ENCODE peak calls at places on chromosomes 6 and 20, in four cellular contexts. W, U, V and R are unnamed samples.

GRCh38 chr6:2718334-2719052 is 32.2 kb downstream of the MYLK4 start:
- DNase-seq in U (no peak), W (no peak), V (no peak), R (no peak)

GRCh38 chr20:25418779-25419178 is 11.3 kb downstream of the GINS1 start:
- DNase-seq in W (no peak), U (no peak), V (no peak), R (no peak)

GRCh38 chr6:81655696-81656095 is 96.8 kb downstream of the TENT5A start:
- DNase-seq in V (no peak), W (no peak), U (no peak), R (no peak)

GRCh38 chr20:62104791-62105345 is 17.4 kb upstream of the LSM14B start:
- DNase-seq in W (no peak), V (no peak), U (no peak), R (no peak)

GRCh38 chr6:102774326-102774725 is 1380.8 kb downstream of the GRIK2 start:
- DNase-seq in V (no peak), U (no peak), W (no peak), R (no peak)

GRCh38 chr6:84623956-84624680 is 140.3 kb downstream of the TBX18 start:
- DNase-seq in V (no peak), W (no peak), U (peak; percentile 26), R (peak; percentile 67)

GRCh38 chr20:51995551-51995951 is 193.2 kb upstream of the SALL4 start:
- DNase-seq in W (no peak), V (no peak), U (no peak), R (no peak)

GRCh38 chr20:47352332-47353223 is 3.9 kb downstream of the ZMYND8 start:
- DNase-seq in V (peak; percentile 55), W (no peak), U (no peak), R (no peak)

GRCh38 chr6:122749451-122750050 is 30.0 kb upstream of the FABP7 start:
- DNase-seq in V (no peak), W (no peak), U (no peak), R (no peak)

GRCh38 chr6:13709698-13710551 is 1.7 kb downstream of the RANBP9 start:
- DNase-seq in V (no peak), U (no peak), W (no peak), R (no peak)

GRCh38 chr6:89023591-89024441 is 56.7 kb upstream of the PNRC1 start:
- DNase-seq in V (no peak), W (no peak), U (no peak), R (peak; percentile 74)

GRCh38 chr6:168988801-168989200 is 264.8 kb downstream of the THBS2 start:
- DNase-seq in W (no peak), U (peak; percentile 58), V (no peak), R (no peak)

DNA sequence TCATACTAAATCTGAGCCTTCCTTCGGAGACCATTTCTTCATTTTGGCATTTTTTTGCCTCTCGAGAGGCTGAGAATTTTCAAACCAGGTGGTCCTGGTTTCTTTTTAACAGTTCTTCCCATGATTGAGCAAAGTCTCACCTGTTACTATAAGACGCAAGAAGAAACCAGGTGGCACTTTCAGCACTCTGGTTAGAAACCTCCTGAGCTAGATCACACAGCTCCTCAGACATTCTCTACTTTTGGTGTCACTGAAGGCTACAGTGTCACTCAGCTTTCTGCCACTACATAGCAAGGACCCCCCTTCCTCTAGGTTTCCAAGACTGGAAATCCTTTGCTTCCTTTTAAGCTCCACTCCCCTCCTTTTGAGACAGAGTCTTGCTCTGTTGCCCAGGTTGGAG is 7.3 kb downstream of the IFNGR1 start:
- DNase-seq in U (no peak), W (no peak), V (no peak), R (no peak)
- H3K4me1 ChIP-seq in U (peaks cover 31% of the 10 kb centered on the region), W (peaks cover 91% of the 10 kb centered on the region), V (peaks cover 17% of the 10 kb centered on the region), R (peaks cover 97% of the 10 kb centered on the region)

GRCh38 chr6:130518588-130518987 is 152.8 kb downstream of the TMEM200A start:
- DNase-seq in V (no peak), W (no peak), U (no peak), R (no peak)
- H3K4me1 ChIP-seq in V (no peaks in the 10 kb centered on the region), W (no peaks in the 10 kb centered on the region), U (no peaks in the 10 kb centered on the region), R (no peaks in the 10 kb centered on the region)

DNA sequence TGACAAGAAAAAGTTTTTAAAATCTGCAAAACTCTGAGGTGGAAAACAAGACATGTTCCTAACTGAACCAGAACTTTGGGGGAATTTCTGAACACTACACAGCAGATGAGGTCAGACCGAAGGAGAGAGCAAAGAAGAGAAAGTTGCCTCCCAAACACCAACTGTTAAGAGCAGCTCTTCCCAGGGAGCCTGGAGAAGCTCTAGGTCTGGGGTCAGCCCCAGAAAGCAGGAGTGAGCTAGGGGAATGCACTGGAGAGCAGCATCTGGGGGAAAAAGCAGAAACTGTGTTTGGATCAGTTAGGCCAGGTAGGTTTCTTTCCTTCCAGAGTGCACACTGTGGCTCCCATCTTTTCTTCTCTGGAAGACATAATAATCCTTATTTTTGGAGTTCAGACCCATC is 41.3 kb downstream of the FKBP5 start:
- DNase-seq in V (no peak), U (no peak), W (no peak), R (no peak)
- H3K4me1 ChIP-seq in V (peaks cover 2% of the 10 kb centered on the region), U (no peaks in the 10 kb centered on the region), W (peaks cover 52% of the 10 kb centered on the region), R (peaks cover 15% of the 10 kb centered on the region)

DNA sequence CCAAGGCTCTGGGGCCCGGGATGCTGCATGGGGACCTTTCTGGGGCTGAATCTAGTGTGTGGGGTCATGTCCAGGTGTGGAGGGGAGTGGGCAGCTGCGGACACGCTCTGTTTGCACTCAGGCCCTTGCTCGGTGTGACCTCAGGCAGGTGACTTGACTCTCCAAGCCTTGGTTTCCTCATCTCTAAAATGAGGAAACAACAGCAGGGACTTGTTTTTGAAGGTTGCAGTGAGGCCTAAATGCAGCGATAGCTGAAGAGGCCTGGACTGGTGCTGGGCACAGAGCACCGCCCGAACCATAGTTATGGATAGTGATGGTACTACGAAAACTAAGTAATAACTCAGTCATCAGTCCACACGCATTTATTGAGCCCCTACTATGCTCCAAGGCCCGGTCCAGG is 91.8 kb downstream of the NOL4L start:
- DNase-seq in U (no peak), V (no peak), W (no peak), R (no peak)
- H3K4me1 ChIP-seq in U (no peaks in the 10 kb centered on the region), V (peaks cover 7% of the 10 kb centered on the region), W (no peaks in the 10 kb centered on the region), R (peaks cover 16% of the 10 kb centered on the region)

DNA sequence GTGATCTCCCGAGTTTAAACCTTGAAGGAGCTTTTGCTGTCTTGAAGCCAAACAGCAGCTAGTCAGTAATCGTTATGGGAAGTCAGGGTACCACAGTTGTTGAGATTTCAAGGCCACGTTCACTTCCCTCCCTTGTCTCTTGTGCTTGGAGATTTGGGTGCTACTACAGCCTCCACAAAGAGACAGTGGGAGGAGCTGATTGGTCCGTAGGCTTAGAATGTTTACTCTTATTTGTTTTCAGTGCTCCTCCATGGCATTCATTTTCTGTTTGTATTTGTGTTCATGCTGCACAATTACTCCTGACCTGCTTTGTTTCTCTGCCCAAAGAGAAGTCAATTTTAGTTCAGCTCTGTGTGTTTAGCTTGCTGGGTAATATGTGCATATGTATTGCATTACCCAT is 147.8 kb downstream of the PRL start:
- DNase-seq in U (no peak), V (no peak), W (no peak), R (no peak)
- H3K4me1 ChIP-seq in U (peaks cover 10% of the 10 kb centered on the region), V (peaks cover 13% of the 10 kb centered on the region), W (peaks cover 41% of the 10 kb centered on the region), R (no peaks in the 10 kb centered on the region)

DNA sequence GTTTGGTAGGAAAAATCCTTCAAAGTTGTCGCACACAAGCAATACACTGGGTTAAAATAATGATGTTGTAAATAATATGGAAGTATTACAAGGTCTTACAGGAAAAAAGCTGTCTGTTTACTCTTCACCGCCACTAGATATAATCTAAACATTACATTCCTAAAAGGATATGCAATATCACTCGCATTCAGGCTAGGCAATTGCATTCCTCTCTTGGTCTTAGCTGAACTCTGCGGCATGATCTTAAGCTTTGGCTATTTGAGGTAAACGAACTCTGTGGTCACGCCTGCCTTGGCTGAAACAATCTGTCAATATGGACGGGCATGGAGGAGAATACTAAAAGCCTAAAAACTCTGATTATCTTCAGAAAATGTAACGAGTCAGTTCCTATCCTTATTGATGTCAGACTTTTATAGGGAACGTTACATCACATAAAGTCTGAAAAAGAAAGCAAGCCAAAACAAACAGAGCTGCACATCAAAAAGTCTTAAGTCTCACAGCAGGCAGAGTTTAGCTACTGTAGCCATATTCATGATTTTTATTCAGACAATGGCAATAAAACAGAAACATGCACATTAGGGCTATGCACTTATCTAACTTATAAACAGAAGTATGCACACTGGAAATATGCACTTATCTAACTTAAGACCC is 30.8 kb upstream of the FILIP1 start:
- DNase-seq in W (no peak), U (no peak), V (peak; percentile 31), R (no peak)
- H3K4me1 ChIP-seq in W (peaks cover 7% of the 10 kb centered on the region), U (no peaks in the 10 kb centered on the region), V (no peaks in the 10 kb centered on the region), R (no peaks in the 10 kb centered on the region)

DNA sequence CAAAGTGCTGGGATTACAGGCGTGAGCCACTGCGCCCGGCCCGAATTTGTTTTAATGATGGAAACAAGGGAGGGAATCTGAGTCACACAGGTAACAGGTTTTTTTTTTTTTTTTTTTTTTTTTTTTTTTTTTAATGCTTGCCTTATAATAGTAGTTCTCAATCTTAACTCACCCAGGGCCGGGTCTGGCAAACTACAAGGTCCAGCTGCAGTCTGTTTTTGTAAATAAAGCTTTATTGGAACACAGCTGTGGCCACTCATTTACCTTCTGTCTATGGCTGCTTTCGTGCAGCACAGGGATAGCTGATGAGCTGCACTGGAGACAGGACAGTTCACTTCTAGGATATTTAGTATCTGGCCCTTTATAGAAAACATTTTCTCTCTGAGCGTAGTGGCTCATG is 58.0 kb downstream of the TFAP2C start:
- DNase-seq in V (no peak), U (no peak), W (no peak), R (no peak)
- H3K4me1 ChIP-seq in V (no peaks in the 10 kb centered on the region), U (no peaks in the 10 kb centered on the region), W (peaks cover 19% of the 10 kb centered on the region), R (no peaks in the 10 kb centered on the region)

DNA sequence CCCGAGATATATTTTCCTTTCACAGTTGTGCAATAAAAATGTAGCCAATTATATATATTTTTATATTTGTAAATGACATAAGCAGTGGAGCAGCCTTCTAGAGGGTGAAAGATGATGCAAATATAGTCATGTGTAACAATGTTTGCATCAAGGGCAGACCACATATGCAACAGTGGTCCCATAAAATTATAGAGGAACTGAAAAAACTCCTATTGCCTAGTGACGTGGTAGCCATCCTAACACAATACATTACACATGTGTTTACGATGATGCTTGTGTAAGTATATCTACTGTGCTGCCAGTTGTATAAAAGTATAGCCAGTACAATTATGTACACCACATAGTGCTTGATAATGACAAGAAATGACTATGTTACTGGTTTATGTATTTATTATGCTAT is 162.8 kb downstream of the ZFAND3 start:
- DNase-seq in W (no peak), U (no peak), V (no peak), R (no peak)
- H3K4me1 ChIP-seq in W (peaks cover 63% of the 10 kb centered on the region), U (peaks cover 4% of the 10 kb centered on the region), V (peaks cover 3% of the 10 kb centered on the region), R (peaks cover 52% of the 10 kb centered on the region)

GRCh38 chr20:44137210-44137781 is 49.7 kb downstream of the JPH2 start:
- DNase-seq in U (no peak), W (no peak), V (no peak), R (no peak)
- H3K4me1 ChIP-seq in U (no peaks in the 10 kb centered on the region), W (no peaks in the 10 kb centered on the region), V (peaks cover 3% of the 10 kb centered on the region), R (peaks cover 57% of the 10 kb centered on the region)